ENCODE peak calls at places on chromosome 7, in four cellular contexts. N, H, A and O are unnamed samples.
A peak's percentile ranks its signal among the peaks of the same experiment; 100 is the strongest.

GRCh38 chr7:152989889-152990380 is 230.4 kb downstream of the ACTR3B start:
- DNase-seq in N (no peak), H (no peak), A (peak; percentile 31), O (no peak)

GRCh38 chr7:4683884-4684565 is 1.9 kb downstream of the FOXK1 start:
- DNase-seq in N (peak; percentile 52), H (no peak), A (peak; percentile 41), O (no peak)

GRCh38 chr7:54345746-54346145 is 196.4 kb upstream of the VSTM2A start:
- DNase-seq in N (no peak), H (no peak), A (no peak), O (no peak)

GRCh38 chr7:130903358-130903974 is 169.5 kb upstream of the KLF14 start:
- DNase-seq in N (no peak), H (no peak), A (no peak), O (no peak)

GRCh38 chr7:43674559-43675436 is 54.5 kb downstream of the COA1 start:
- DNase-seq in N (no peak), H (no peak), A (peak; percentile 92), O (no peak)

GRCh38 chr7:118648002-118648401 is 423.5 kb downstream of the ANKRD7 start:
- DNase-seq in N (no peak), H (no peak), A (no peak), O (no peak)

GRCh38 chr7:17943006-17943405 is 2.7 kb upstream of the SNX13 start:
- DNase-seq in N (no peak), H (no peak), A (no peak), O (no peak)

GRCh38 chr7:47478017-47478344 is 103.9 kb downstream of the TNS3 start:
- DNase-seq in N (no peak), H (no peak), A (no peak), O (no peak)

GRCh38 chr7:4659551-4660286 is 22.4 kb upstream of the FOXK1 start:
- DNase-seq in N (no peak), H (no peak), A (no peak), O (peak; percentile 48)

GRCh38 chr7:4661871-4662270 is 20.2 kb upstream of the FOXK1 start:
- DNase-seq in N (no peak), H (no peak), A (no peak), O (no peak)

GRCh38 chr7:151570366-151570915 is 50.7 kb upstream of the RHEB start:
- DNase-seq in N (no peak), H (no peak), A (no peak), O (no peak)

GRCh38 chr7:36513393-36513792 is 123.7 kb downstream of the ANLN start:
- DNase-seq in N (no peak), H (no peak), A (no peak), O (no peak)

DNA sequence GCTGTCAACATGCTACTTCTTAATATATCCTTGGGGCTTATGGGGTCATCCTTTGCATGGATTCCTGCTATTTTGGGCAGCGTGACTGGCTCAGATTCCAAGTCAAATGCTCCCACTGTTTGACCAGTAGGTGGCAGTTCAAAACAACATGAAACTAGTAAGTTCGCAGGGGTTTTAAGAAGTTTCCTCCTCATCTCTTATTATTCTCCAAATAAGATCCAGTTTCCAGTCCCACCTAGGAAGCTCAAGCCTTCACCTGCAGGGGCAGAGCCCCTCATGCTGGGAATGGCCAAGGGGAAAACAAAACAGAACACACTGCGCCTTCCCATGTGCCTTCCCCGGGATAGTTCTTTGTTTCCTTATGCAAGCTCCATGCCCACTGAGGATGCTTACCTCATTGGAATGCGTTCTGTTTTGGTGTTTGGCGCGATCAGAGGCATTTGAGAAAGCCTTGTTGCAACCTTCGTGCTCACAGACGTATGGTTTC is 259.8 kb downstream of the GLI3 start:
- DNase-seq in N (no peak), H (peak; percentile 55), A (peak; percentile 21), O (peak; percentile 58)
- TF ChIP-seq SUZ12 in N (no peak), H (no peak), A (no peak), O (no peak)

DNA sequence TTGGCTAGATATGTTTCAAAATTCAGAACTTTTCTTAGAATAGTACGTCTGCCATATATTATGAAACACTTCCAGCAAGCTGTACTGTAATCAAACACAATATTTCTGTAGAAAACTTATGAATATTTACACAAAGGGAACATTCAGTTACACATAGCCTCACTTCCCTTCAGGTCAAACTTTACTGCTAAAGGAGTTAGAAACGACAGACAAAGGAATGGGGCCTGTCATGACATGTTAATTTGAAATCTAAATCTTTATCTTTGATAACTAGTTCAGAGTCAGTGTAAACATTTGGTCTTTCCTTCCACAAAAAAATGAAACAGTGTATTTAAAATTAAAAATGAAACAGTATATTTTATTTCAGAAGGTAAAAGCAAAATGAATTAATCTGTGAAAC is 1.0 kb upstream of the CROT start:
- DNase-seq in N (no peak), H (no peak), A (no peak), O (no peak)
- H3K9ac ChIP-seq in N (peak overlapping the region; percentile 74), H (no peak overlapping the region), A (peak overlapping the region; percentile 69), O (peak overlapping the region; percentile 52)

DNA sequence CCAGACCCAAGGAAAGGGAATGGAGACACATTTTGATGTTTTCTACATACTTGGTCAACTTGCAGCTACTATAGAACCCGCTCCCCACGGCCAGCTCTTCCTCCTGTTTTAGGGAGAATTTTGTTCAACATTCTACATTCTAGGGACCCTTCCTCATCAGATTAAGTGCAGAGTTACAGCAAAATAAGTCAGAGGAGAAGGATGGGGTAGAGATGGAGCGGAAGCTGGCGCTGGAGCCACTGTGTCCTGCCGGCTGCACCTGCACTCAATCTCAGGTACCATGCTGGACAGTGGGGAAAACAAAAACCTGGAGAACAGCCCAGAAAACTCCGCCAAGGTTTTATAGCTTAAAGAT is 79.4 kb upstream of the EN2 start:
- DNase-seq in N (no peak), H (no peak), A (no peak), O (no peak)
- TF ChIP-seq SUZ12 in N (no peak), H (peak; percentile 25), A (no peak), O (no peak)

DNA sequence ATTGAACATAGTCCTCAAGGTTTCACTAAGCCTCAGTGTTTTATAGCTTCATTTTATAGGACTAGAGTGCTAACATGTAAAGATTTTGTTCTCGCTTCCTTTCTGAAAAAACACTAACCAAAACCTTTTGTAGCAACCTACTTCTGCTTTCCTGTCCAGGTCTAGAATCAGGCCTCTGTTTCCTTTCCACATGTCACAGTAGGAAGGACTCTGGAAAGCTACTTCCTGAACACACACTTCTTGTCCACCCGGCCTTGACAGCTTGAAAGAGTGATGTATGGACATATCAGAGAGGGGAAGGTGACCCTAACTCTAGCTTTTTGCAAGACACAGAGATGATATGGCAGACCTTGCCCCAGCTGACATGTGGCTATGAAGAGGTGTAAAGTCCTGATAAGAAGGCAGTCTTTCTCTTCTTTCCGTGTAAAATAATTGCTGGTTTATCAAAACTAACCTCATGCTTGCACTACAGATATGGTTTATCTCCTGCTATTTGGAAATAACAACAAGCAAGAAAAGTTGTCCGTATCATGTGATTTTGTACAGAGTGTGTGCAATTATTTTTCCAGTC is 175.4 kb downstream of the SKAP2 start:
- DNase-seq in N (peak; percentile 24), H (no peak), A (peak; percentile 56), O (no peak)
- H3K9ac ChIP-seq in N (no peak overlapping the region), H (no peak overlapping the region), A (no peak overlapping the region), O (no peak overlapping the region)

GRCh38 chr7:157461805-157462771 is 125.3 kb downstream of the DNAJB6 start:
- DNase-seq in N (no peak), H (peak; percentile 45), A (no peak), O (no peak)
- TF ChIP-seq SUZ12 in N (no peak), H (no peak), A (no peak), O (no peak)